ENCODE peak calls at places on chromosomes 13 and 19, in eight cellular contexts. One of them, this sample, is unnamed. For H3K4me1, the result is how much of the 10 kb centered on the place peaks cover.

GRCh38 chr13:32159147-32159869 is 127.7 kb downstream of the FRY start:
- DNase-seq in Karpas-422: no peak
- DNase-seq in HCT116: no peak
- DNase-seq in CD4-positive, CD25-positive, alpha-beta regulatory T cell: no peak
- DNase-seq in CD4-positive, alpha-beta memory T cell: no peak
- DNase-seq in testis: no peak
- DNase-seq in GM23338: no peak
- DNase-seq in heart left ventricle: peak
- DNase-seq in this sample: no peak

GRCh38 chr13:107685876-107686275 is 529.5 kb downstream of the LIG4 start:
- DNase-seq in Karpas-422: no peak
- DNase-seq in HCT116: no peak
- DNase-seq in CD4-positive, CD25-positive, alpha-beta regulatory T cell: no peak
- DNase-seq in CD4-positive, alpha-beta memory T cell: no peak
- DNase-seq in testis: no peak
- DNase-seq in GM23338: no peak
- DNase-seq in heart left ventricle: no peak
- DNase-seq in this sample: no peak

GRCh38 chr19:30651066-30651465 is 278.9 kb downstream of the ZNF536 start:
- DNase-seq in Karpas-422: no peak
- DNase-seq in HCT116: no peak
- DNase-seq in CD4-positive, CD25-positive, alpha-beta regulatory T cell: no peak
- DNase-seq in CD4-positive, alpha-beta memory T cell: no peak
- DNase-seq in testis: no peak
- DNase-seq in GM23338: no peak
- DNase-seq in heart left ventricle: no peak
- DNase-seq in this sample: no peak

GRCh38 chr19:2721570-2722540 is 683 bp upstream of the DIRAS1 start:
- DNase-seq in Karpas-422: no peak
- DNase-seq in HCT116: no peak
- DNase-seq in CD4-positive, CD25-positive, alpha-beta regulatory T cell: no peak
- DNase-seq in CD4-positive, alpha-beta memory T cell: no peak
- DNase-seq in testis: no peak
- DNase-seq in GM23338: peak
- DNase-seq in heart left ventricle: peak
- DNase-seq in this sample: peak

GRCh38 chr13:89407357-89407756 is 1736.2 kb downstream of the SLITRK5 start:
- DNase-seq in Karpas-422: no peak
- DNase-seq in HCT116: no peak
- DNase-seq in CD4-positive, CD25-positive, alpha-beta regulatory T cell: no peak
- DNase-seq in CD4-positive, alpha-beta memory T cell: no peak
- DNase-seq in testis: no peak
- DNase-seq in GM23338: no peak
- DNase-seq in heart left ventricle: no peak
- DNase-seq in this sample: no peak

GRCh38 chr19:30739394-30739793 is 367.2 kb downstream of the ZNF536 start:
- DNase-seq in Karpas-422: no peak
- DNase-seq in HCT116: no peak
- DNase-seq in CD4-positive, CD25-positive, alpha-beta regulatory T cell: no peak
- DNase-seq in CD4-positive, alpha-beta memory T cell: no peak
- DNase-seq in testis: no peak
- DNase-seq in GM23338: no peak
- DNase-seq in heart left ventricle: no peak
- DNase-seq in this sample: no peak

GRCh38 chr13:96968027-96968426 is 26.2 kb downstream of the OXGR1 start:
- DNase-seq in Karpas-422: no peak
- DNase-seq in HCT116: no peak
- DNase-seq in CD4-positive, CD25-positive, alpha-beta regulatory T cell: no peak
- DNase-seq in CD4-positive, alpha-beta memory T cell: no peak
- DNase-seq in testis: no peak
- DNase-seq in GM23338: no peak
- DNase-seq in heart left ventricle: no peak
- DNase-seq in this sample: no peak

GRCh38 chr19:39264306-39265290 is 3.6 kb upstream of the IFNL2 start:
- DNase-seq in Karpas-422: no peak
- DNase-seq in HCT116: no peak
- DNase-seq in CD4-positive, CD25-positive, alpha-beta regulatory T cell: no peak
- DNase-seq in CD4-positive, alpha-beta memory T cell: no peak
- DNase-seq in testis: peak
- DNase-seq in GM23338: peak
- DNase-seq in heart left ventricle: no peak
- DNase-seq in this sample: no peak

GRCh38 chr13:112815871-112816270 is 126.0 kb downstream of the ATP11A start:
- DNase-seq in Karpas-422: no peak
- DNase-seq in HCT116: no peak
- DNase-seq in CD4-positive, CD25-positive, alpha-beta regulatory T cell: no peak
- DNase-seq in CD4-positive, alpha-beta memory T cell: no peak
- DNase-seq in testis: no peak
- DNase-seq in GM23338: no peak
- DNase-seq in heart left ventricle: no peak
- DNase-seq in this sample: peak

GRCh38 chr13:112605531-112605990 is 17.6 kb upstream of the TUBGCP3 start:
- DNase-seq in Karpas-422: no peak
- DNase-seq in HCT116: no peak
- DNase-seq in CD4-positive, CD25-positive, alpha-beta regulatory T cell: no peak
- DNase-seq in CD4-positive, alpha-beta memory T cell: no peak
- DNase-seq in testis: no peak
- DNase-seq in GM23338: peak
- DNase-seq in heart left ventricle: no peak
- DNase-seq in this sample: no peak

GRCh38 chr13:21625366-21625765 is 21.4 kb upstream of the MICU2 start:
- DNase-seq in Karpas-422: peak
- DNase-seq in HCT116: peak
- DNase-seq in CD4-positive, CD25-positive, alpha-beta regulatory T cell: peak
- DNase-seq in CD4-positive, alpha-beta memory T cell: no peak
- DNase-seq in testis: no peak
- DNase-seq in GM23338: peak
- DNase-seq in heart left ventricle: no peak
- DNase-seq in this sample: no peak

GRCh38 chr19:11196406-11197287 is 698 bp downstream of the KANK2 start:
- DNase-seq in Karpas-422: no peak
- DNase-seq in HCT116: no peak
- DNase-seq in CD4-positive, CD25-positive, alpha-beta regulatory T cell: no peak
- DNase-seq in CD4-positive, alpha-beta memory T cell: no peak
- DNase-seq in testis: no peak
- DNase-seq in GM23338: peak
- DNase-seq in heart left ventricle: peak
- DNase-seq in this sample: peak

GRCh38 chr13:24865158-24865557 is 101.2 kb downstream of the RNF17 start:
- DNase-seq in Karpas-422: no peak
- DNase-seq in HCT116: no peak
- DNase-seq in CD4-positive, CD25-positive, alpha-beta regulatory T cell: no peak
- DNase-seq in CD4-positive, alpha-beta memory T cell: no peak
- DNase-seq in testis: no peak
- DNase-seq in GM23338: no peak
- DNase-seq in heart left ventricle: no peak
- DNase-seq in this sample: no peak

GRCh38 chr13:41465215-41465907 is 8.0 kb downstream of the RGCC start:
- DNase-seq in Karpas-422: no peak
- DNase-seq in HCT116: no peak
- DNase-seq in CD4-positive, CD25-positive, alpha-beta regulatory T cell: peak
- DNase-seq in CD4-positive, alpha-beta memory T cell: peak
- DNase-seq in testis: peak
- DNase-seq in GM23338: no peak
- DNase-seq in heart left ventricle: peak
- DNase-seq in this sample: no peak

GRCh38 chr13:19845758-19846157 is 17.7 kb downstream of the ZMYM5 start:
- DNase-seq in Karpas-422: no peak
- DNase-seq in HCT116: peak
- DNase-seq in CD4-positive, CD25-positive, alpha-beta regulatory T cell: peak
- DNase-seq in CD4-positive, alpha-beta memory T cell: no peak
- DNase-seq in testis: no peak
- DNase-seq in GM23338: no peak
- DNase-seq in heart left ventricle: peak
- DNase-seq in this sample: no peak

GRCh38 chr19:2043864-2044708 is 7.0 kb downstream of the MKNK2 start:
- DNase-seq in Karpas-422: peak
- DNase-seq in HCT116: no peak
- DNase-seq in CD4-positive, CD25-positive, alpha-beta regulatory T cell: no peak
- DNase-seq in CD4-positive, alpha-beta memory T cell: peak
- DNase-seq in testis: no peak
- DNase-seq in GM23338: no peak
- DNase-seq in heart left ventricle: no peak
- DNase-seq in this sample: peak

GRCh38 chr13:106449096-106449495 is 86.4 kb downstream of the EFNB2 start:
- DNase-seq in Karpas-422: no peak
- DNase-seq in HCT116: no peak
- DNase-seq in CD4-positive, CD25-positive, alpha-beta regulatory T cell: no peak
- DNase-seq in CD4-positive, alpha-beta memory T cell: no peak
- DNase-seq in testis: no peak
- DNase-seq in GM23338: no peak
- DNase-seq in heart left ventricle: no peak
- DNase-seq in this sample: no peak

GRCh38 chr19:18506101-18506534 is 15.8 kb downstream of the ELL start:
- DNase-seq in Karpas-422: no peak
- DNase-seq in HCT116: no peak
- DNase-seq in CD4-positive, CD25-positive, alpha-beta regulatory T cell: no peak
- DNase-seq in CD4-positive, alpha-beta memory T cell: peak
- DNase-seq in testis: no peak
- DNase-seq in GM23338: no peak
- DNase-seq in heart left ventricle: peak
- DNase-seq in this sample: no peak

GRCh38 chr19:18504886-18505610 is 16.8 kb downstream of the ELL start:
- DNase-seq in Karpas-422: no peak
- DNase-seq in HCT116: no peak
- DNase-seq in CD4-positive, CD25-positive, alpha-beta regulatory T cell: no peak
- DNase-seq in CD4-positive, alpha-beta memory T cell: no peak
- DNase-seq in testis: no peak
- DNase-seq in GM23338: no peak
- DNase-seq in heart left ventricle: no peak
- DNase-seq in this sample: no peak

GRCh38 chr19:18502633-18503294 is 19.1 kb downstream of the ELL start:
- DNase-seq in Karpas-422: no peak
- DNase-seq in HCT116: no peak
- DNase-seq in CD4-positive, CD25-positive, alpha-beta regulatory T cell: no peak
- DNase-seq in CD4-positive, alpha-beta memory T cell: no peak
- DNase-seq in testis: no peak
- DNase-seq in GM23338: no peak
- DNase-seq in heart left ventricle: no peak
- DNase-seq in this sample: peak

GRCh38 chr19:18503337-18503970 is 18.4 kb downstream of the ELL start:
- DNase-seq in Karpas-422: no peak
- DNase-seq in HCT116: no peak
- DNase-seq in CD4-positive, CD25-positive, alpha-beta regulatory T cell: no peak
- DNase-seq in CD4-positive, alpha-beta memory T cell: no peak
- DNase-seq in testis: no peak
- DNase-seq in GM23338: no peak
- DNase-seq in heart left ventricle: no peak
- DNase-seq in this sample: no peak

GRCh38 chr19:18503971-18504885 is 17.6 kb downstream of the ELL start:
- DNase-seq in Karpas-422: no peak
- DNase-seq in HCT116: no peak
- DNase-seq in CD4-positive, CD25-positive, alpha-beta regulatory T cell: no peak
- DNase-seq in CD4-positive, alpha-beta memory T cell: no peak
- DNase-seq in testis: no peak
- DNase-seq in GM23338: no peak
- DNase-seq in heart left ventricle: no peak
- DNase-seq in this sample: no peak
- H3K4me1 ChIP-seq in Karpas-422: half or more
- H3K4me1 ChIP-seq in HCT116: under half
- H3K4me1 ChIP-seq in CD4-positive, CD25-positive, alpha-beta regulatory T cell: half or more
- H3K4me1 ChIP-seq in CD4-positive, alpha-beta memory T cell: half or more
- H3K4me1 ChIP-seq in testis: half or more
- H3K4me1 ChIP-seq in GM23338: under half
- H3K4me1 ChIP-seq in heart left ventricle: half or more
- H3K4me1 ChIP-seq in this sample: half or more

DNA sequence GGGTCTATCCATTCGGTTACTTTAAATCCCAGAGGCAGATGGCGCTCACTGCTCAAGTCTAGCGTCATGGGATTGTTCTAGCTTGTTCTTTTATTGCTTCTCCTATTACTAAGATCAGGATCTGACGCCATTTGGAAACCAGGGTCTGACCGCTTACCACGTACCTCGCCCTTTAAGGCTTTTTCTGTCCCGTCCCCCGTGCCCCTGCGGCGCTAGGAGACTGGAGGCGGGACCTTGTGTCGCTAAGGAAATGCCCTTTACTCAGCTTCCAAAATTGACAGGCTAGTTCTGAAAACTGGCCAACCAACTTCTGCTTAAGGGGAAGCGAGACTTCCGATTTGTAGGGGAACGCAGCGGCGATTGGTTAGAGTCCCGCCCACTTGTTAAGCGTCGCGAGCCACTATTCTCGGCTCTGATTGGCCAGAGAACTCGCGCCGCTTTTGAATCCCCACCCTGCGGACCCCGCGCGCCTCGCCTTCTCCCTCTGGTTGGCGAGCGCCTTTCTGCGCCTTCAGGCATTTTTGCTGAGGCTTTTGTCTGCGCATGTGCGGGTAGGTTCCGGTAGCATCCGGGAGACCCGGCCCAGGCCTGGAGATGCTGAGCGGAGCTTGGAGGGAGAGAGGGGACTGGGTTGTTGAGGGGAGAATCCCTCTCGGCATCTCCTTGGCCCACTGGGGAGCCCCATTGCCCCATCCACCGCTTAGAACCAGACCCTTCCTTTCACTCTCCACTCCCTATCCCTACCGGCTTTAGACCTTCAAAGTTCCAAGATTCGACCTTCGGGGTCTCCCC is 3.9 kb upstream of the C19orf84 start:
- DNase-seq in Karpas-422: peak
- DNase-seq in HCT116: peak
- DNase-seq in CD4-positive, CD25-positive, alpha-beta regulatory T cell: peak
- DNase-seq in CD4-positive, alpha-beta memory T cell: peak
- DNase-seq in testis: peak
- DNase-seq in GM23338: peak
- DNase-seq in heart left ventricle: peak
- DNase-seq in this sample: peak
- H3K4me3 ChIP-seq in Karpas-422: peak
- H3K4me3 ChIP-seq in HCT116: peak
- H3K4me3 ChIP-seq in CD4-positive, CD25-positive, alpha-beta regulatory T cell: peak
- H3K4me3 ChIP-seq in CD4-positive, alpha-beta memory T cell: peak
- H3K4me3 ChIP-seq in testis: peak
- H3K4me3 ChIP-seq in GM23338: peak
- H3K4me3 ChIP-seq in heart left ventricle: peak
- H3K4me3 ChIP-seq in this sample: no peak

GRCh38 chr19:49676690-49677231 is 310 bp upstream of the PRMT1 start:
- DNase-seq in Karpas-422: peak
- DNase-seq in HCT116: peak
- DNase-seq in CD4-positive, CD25-positive, alpha-beta regulatory T cell: peak
- DNase-seq in CD4-positive, alpha-beta memory T cell: peak
- DNase-seq in testis: peak
- DNase-seq in GM23338: peak
- DNase-seq in heart left ventricle: peak
- DNase-seq in this sample: peak
- H3K4me1 ChIP-seq in Karpas-422: half or more
- H3K4me1 ChIP-seq in HCT116: under half
- H3K4me1 ChIP-seq in CD4-positive, CD25-positive, alpha-beta regulatory T cell: half or more
- H3K4me1 ChIP-seq in CD4-positive, alpha-beta memory T cell: under half
- H3K4me1 ChIP-seq in testis: under half
- H3K4me1 ChIP-seq in GM23338: under half
- H3K4me1 ChIP-seq in heart left ventricle: under half
- H3K4me1 ChIP-seq in this sample: under half

DNA sequence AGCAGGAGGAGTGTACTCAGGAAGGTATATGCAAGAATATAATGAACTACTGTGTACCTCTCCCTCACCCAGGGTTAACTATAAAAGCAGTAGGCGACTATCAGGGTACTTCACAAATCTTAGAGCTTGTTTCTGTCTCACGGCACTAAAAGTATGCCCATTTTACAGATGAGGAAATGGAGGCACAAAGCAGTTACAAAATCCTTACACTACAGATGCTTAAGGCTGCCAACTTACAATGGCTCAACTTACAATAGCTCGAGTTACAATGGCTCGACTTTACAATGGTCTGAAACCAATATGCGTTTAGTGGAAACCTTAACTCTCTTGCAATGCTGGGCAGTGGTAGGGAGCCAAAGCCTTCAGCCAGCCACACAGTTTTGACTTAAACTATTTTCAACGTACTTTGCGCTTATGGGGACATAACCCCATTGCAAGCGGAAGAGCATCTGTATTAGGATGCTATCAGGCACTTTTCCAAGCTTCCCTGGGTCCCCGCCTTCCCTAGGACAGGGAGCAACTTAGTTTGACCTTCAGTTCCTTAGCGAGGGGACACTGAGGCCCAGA is 4.1 kb downstream of the FCER2 start:
- DNase-seq in Karpas-422: no peak
- DNase-seq in HCT116: no peak
- DNase-seq in CD4-positive, CD25-positive, alpha-beta regulatory T cell: no peak
- DNase-seq in CD4-positive, alpha-beta memory T cell: no peak
- DNase-seq in testis: no peak
- DNase-seq in GM23338: no peak
- DNase-seq in heart left ventricle: no peak
- DNase-seq in this sample: no peak
- H3K4me3 ChIP-seq in Karpas-422: no peak
- H3K4me3 ChIP-seq in HCT116: no peak
- H3K4me3 ChIP-seq in CD4-positive, CD25-positive, alpha-beta regulatory T cell: no peak
- H3K4me3 ChIP-seq in CD4-positive, alpha-beta memory T cell: no peak
- H3K4me3 ChIP-seq in testis: no peak
- H3K4me3 ChIP-seq in GM23338: no peak
- H3K4me3 ChIP-seq in heart left ventricle: no peak
- H3K4me3 ChIP-seq in this sample: no peak